ENCODE peak calls at places on chromosomes 16 and 17, in four cellular contexts. One of them, this sample, is unnamed.

GRCh38 chr17:77495575-77495974 is 354.8 kb downstream of the SEC14L1 start:
- DNase-seq in left lung: no peak
- DNase-seq in CD8-positive, alpha-beta T cell: no peak
- DNase-seq in thoracic aorta: no peak
- DNase-seq in this sample: peak; percentile 41

GRCh38 chr17:39677072-39677471 is 8.8 kb downstream of the PNMT start:
- DNase-seq in thoracic aorta: no peak
- DNase-seq in CD8-positive, alpha-beta T cell: no peak
- DNase-seq in left lung: no peak
- DNase-seq in this sample: no peak

GRCh38 chr17:42249681-42250446 is 26.3 kb downstream of the STAT5B start:
- DNase-seq in thoracic aorta: no peak
- DNase-seq in left lung: no peak
- DNase-seq in CD8-positive, alpha-beta T cell: peak; percentile 69
- DNase-seq in this sample: no peak

GRCh38 chr17:74860229-74860998 is 729 bp upstream of the GRIN2C start:
- DNase-seq in left lung: no peak
- DNase-seq in thoracic aorta: no peak
- DNase-seq in CD8-positive, alpha-beta T cell: no peak
- DNase-seq in this sample: no peak

GRCh38 chr17:76014925-76015261 is 12.2 kb downstream of the EVPL start:
- DNase-seq in CD8-positive, alpha-beta T cell: no peak
- DNase-seq in thoracic aorta: no peak
- DNase-seq in left lung: no peak
- DNase-seq in this sample: no peak

GRCh38 chr17:4599505-4600281 is 15.4 kb downstream of the SMTNL2 start:
- DNase-seq in left lung: peak; percentile 68
- DNase-seq in CD8-positive, alpha-beta T cell: no peak
- DNase-seq in thoracic aorta: no peak
- DNase-seq in this sample: no peak

GRCh38 chr17:72705905-72706395 is 386.5 kb downstream of the SLC39A11 start:
- DNase-seq in CD8-positive, alpha-beta T cell: no peak
- DNase-seq in left lung: no peak
- DNase-seq in thoracic aorta: no peak
- DNase-seq in this sample: no peak

GRCh38 chr16:23215435-23215834 is 32.9 kb downstream of the SCNN1G start:
- DNase-seq in left lung: no peak
- DNase-seq in CD8-positive, alpha-beta T cell: no peak
- DNase-seq in thoracic aorta: no peak
- DNase-seq in this sample: no peak

GRCh38 chr17:14294876-14295275 is 6.0 kb upstream of the HS3ST3B1 start:
- DNase-seq in left lung: no peak
- DNase-seq in CD8-positive, alpha-beta T cell: no peak
- DNase-seq in thoracic aorta: no peak
- DNase-seq in this sample: no peak

GRCh38 chr16:28981517-28981916 is 3.3 kb upstream of the LAT start:
- DNase-seq in thoracic aorta: no peak
- DNase-seq in left lung: no peak
- DNase-seq in CD8-positive, alpha-beta T cell: peak; percentile 29
- DNase-seq in this sample: no peak

GRCh38 chr16:67928561-67929364 is 2.9 kb downstream of the CTRL start:
- DNase-seq in left lung: peak; percentile 66
- DNase-seq in thoracic aorta: no peak
- DNase-seq in CD8-positive, alpha-beta T cell: peak; percentile 75
- DNase-seq in this sample: peak; percentile 69

GRCh38 chr16:54031107-54031760 is 255.4 kb downstream of the IRX3 start:
- DNase-seq in CD8-positive, alpha-beta T cell: no peak
- DNase-seq in thoracic aorta: no peak
- DNase-seq in left lung: no peak
- DNase-seq in this sample: no peak

GRCh38 chr16:80006175-80006895 is 405.8 kb upstream of the MAF start:
- DNase-seq in thoracic aorta: no peak
- DNase-seq in left lung: no peak
- DNase-seq in CD8-positive, alpha-beta T cell: peak; percentile 18
- DNase-seq in this sample: no peak

GRCh38 chr16:68444058-68444657 is 4.2 kb downstream of the SMPD3 start:
- DNase-seq in thoracic aorta: no peak
- DNase-seq in CD8-positive, alpha-beta T cell: no peak
- DNase-seq in left lung: no peak
- DNase-seq in this sample: no peak

GRCh38 chr17:77019955-77020379 is 120.8 kb upstream of the SEC14L1 start:
- DNase-seq in thoracic aorta: no peak
- DNase-seq in left lung: no peak
- DNase-seq in CD8-positive, alpha-beta T cell: no peak
- DNase-seq in this sample: no peak

GRCh38 chr17:42101513-42102292 is 3.4 kb upstream of the ZNF385C start:
- DNase-seq in thoracic aorta: peak; percentile 49
- DNase-seq in left lung: peak; percentile 64
- DNase-seq in CD8-positive, alpha-beta T cell: peak; percentile 60
- DNase-seq in this sample: no peak

GRCh38 chr17:52606590-52606989 is 448.1 kb upstream of the CA10 start:
- DNase-seq in left lung: no peak
- DNase-seq in thoracic aorta: no peak
- DNase-seq in CD8-positive, alpha-beta T cell: no peak
- DNase-seq in this sample: no peak

GRCh38 chr16:9259914-9260608 is 168.6 kb downstream of the HAPSTR1 start:
- DNase-seq in left lung: no peak
- DNase-seq in CD8-positive, alpha-beta T cell: no peak
- DNase-seq in thoracic aorta: no peak
- DNase-seq in this sample: no peak

GRCh38 chr17:19242323-19242722 is 5.2 kb downstream of the EPN2 start:
- DNase-seq in CD8-positive, alpha-beta T cell: no peak
- DNase-seq in thoracic aorta: no peak
- DNase-seq in left lung: no peak
- DNase-seq in this sample: no peak

GRCh38 chr16:59633996-59634579 is 900.0 kb upstream of the GOT2 start:
- DNase-seq in thoracic aorta: no peak
- DNase-seq in CD8-positive, alpha-beta T cell: no peak
- DNase-seq in left lung: no peak
- DNase-seq in this sample: no peak

GRCh38 chr17:8324132-8324531 is 14.1 kb downstream of the ARHGEF15 start:
- DNase-seq in thoracic aorta: no peak
- DNase-seq in left lung: no peak
- DNase-seq in CD8-positive, alpha-beta T cell: no peak
- DNase-seq in this sample: no peak

GRCh38 chr16:2232094-2232990 is 3.9 kb upstream of the DNASE1L2 start:
- DNase-seq in left lung: no peak
- DNase-seq in thoracic aorta: no peak
- DNase-seq in CD8-positive, alpha-beta T cell: no peak
- DNase-seq in this sample: no peak

GRCh38 chr17:81959362-81960129 is 1.4 kb downstream of the NOTUM start:
- DNase-seq in thoracic aorta: no peak
- DNase-seq in CD8-positive, alpha-beta T cell: peak; percentile 79
- DNase-seq in left lung: peak; percentile 66
- DNase-seq in this sample: peak; percentile 74

GRCh38 chr17:6558276-6558675 is 1.9 kb upstream of the PITPNM3 start:
- DNase-seq in CD8-positive, alpha-beta T cell: no peak
- DNase-seq in thoracic aorta: no peak
- DNase-seq in left lung: no peak
- DNase-seq in this sample: no peak

GRCh38 chr17:40510328-40510648 is 8.9 kb upstream of the TNS4 start:
- DNase-seq in CD8-positive, alpha-beta T cell: no peak
- DNase-seq in left lung: peak; percentile 30
- DNase-seq in thoracic aorta: no peak
- DNase-seq in this sample: peak; percentile 62

DNA sequence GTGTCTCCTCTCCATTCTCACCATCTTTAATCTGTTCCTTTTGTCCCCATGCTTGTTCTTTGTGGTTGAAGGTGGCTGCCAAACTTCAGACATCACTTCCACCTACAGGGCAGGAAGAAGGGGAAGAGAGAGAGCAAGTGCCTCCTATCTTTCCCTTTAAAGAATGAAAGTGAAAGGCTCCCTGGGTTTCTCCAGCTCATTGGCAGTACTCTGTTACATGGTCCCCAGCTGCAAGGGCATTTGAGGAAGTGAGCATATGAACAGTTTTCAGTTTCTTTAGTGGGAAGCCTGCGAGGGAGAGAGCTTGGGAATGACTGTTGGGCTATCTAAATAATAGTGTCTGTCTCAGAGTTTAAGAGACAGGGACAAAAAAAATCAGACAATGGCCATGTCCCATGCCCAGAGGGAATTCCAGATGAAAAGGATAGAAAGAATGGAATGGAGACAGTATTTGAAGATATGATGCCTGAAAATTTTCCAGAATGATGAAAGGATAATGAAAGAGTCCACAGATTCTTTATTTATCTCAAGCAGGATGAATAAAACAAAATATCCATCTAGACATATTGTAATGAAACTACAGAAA is 159.9 kb downstream of the LGALS9B start:
- DNase-seq in CD8-positive, alpha-beta T cell: no peak
- DNase-seq in thoracic aorta: no peak
- DNase-seq in left lung: no peak
- DNase-seq in this sample: no peak
- H3K9me3 ChIP-seq in CD8-positive, alpha-beta T cell: peaks cover 10% of the 10 kb centered on the region
- H3K9me3 ChIP-seq in thoracic aorta: peaks cover 14% of the 10 kb centered on the region
- H3K9me3 ChIP-seq in left lung: no peaks in the 10 kb centered on the region
- H3K9me3 ChIP-seq in this sample: peaks cover 16% of the 10 kb centered on the region

GRCh38 chr16:86739808-86740207 is 161.5 kb downstream of the FOXL1 start:
- DNase-seq in CD8-positive, alpha-beta T cell: no peak
- DNase-seq in thoracic aorta: no peak
- DNase-seq in left lung: no peak
- DNase-seq in this sample: no peak

GRCh38 chr16:86740298-86740697 is 161.9 kb downstream of the FOXL1 start:
- DNase-seq in left lung: no peak
- DNase-seq in thoracic aorta: no peak
- DNase-seq in CD8-positive, alpha-beta T cell: no peak
- DNase-seq in this sample: no peak

GRCh38 chr16:86737083-86737482 is 158.7 kb downstream of the FOXL1 start:
- DNase-seq in left lung: no peak
- DNase-seq in CD8-positive, alpha-beta T cell: no peak
- DNase-seq in thoracic aorta: no peak
- DNase-seq in this sample: no peak

GRCh38 chr16:86739178-86739577 is 160.8 kb downstream of the FOXL1 start:
- DNase-seq in left lung: no peak
- DNase-seq in CD8-positive, alpha-beta T cell: no peak
- DNase-seq in thoracic aorta: no peak
- DNase-seq in this sample: no peak

DNA sequence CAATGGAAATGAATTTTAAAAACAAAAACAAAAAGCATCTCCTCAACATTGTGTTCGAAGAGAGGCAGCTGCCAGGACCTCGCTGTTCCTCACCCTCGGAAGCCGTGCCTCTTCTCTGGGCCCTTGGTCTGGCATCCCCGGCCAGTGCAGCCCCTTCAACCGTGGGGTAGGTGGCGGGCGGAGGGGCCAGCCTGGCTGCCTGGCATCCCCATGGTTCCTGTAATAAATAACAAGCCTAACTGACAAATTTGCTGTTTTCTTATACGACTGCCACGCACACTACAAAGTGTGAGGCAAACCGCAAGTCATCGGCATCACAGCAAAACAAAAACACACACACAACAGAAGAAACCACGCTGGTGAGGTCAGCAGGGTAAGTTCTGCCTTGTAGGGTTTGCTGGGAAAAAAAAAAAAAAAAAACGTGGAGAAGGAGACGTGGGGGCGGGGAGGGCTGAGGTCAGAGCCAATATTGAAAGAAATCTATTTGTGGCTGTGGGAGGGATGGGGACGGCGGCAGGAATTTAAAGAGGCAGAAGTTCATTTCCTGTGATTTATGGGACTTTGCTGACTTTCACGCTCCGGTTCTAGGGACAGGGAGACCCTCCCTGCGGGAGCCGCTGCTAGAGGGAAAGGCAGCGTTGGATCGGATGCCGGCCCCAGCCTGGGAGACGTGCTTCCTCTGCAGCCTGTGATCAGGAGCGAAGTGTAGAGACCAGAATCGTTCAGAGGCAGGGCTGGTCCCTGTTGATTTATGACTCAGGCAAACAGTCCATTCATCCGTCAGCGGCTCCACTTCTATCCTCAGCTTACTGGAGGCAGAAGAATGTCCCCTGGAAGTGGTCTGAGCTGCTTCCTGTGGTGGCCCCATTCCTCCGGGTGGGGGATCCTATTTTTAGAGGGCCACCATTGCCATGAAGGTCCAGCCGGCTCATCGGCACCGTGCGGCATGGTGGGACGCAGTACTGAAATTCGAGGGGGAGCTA is 162.8 kb downstream of the FOXL1 start:
- DNase-seq in CD8-positive, alpha-beta T cell: no peak
- DNase-seq in thoracic aorta: peak; percentile 65
- DNase-seq in left lung: no peak
- DNase-seq in this sample: no peak
- H3K4me3 ChIP-seq in CD8-positive, alpha-beta T cell: no peak overlapping the region
- H3K4me3 ChIP-seq in thoracic aorta: peak overlapping the region; percentile 77
- H3K4me3 ChIP-seq in left lung: no peak overlapping the region
- H3K4me3 ChIP-seq in this sample: peak overlapping the region; percentile 23

DNA sequence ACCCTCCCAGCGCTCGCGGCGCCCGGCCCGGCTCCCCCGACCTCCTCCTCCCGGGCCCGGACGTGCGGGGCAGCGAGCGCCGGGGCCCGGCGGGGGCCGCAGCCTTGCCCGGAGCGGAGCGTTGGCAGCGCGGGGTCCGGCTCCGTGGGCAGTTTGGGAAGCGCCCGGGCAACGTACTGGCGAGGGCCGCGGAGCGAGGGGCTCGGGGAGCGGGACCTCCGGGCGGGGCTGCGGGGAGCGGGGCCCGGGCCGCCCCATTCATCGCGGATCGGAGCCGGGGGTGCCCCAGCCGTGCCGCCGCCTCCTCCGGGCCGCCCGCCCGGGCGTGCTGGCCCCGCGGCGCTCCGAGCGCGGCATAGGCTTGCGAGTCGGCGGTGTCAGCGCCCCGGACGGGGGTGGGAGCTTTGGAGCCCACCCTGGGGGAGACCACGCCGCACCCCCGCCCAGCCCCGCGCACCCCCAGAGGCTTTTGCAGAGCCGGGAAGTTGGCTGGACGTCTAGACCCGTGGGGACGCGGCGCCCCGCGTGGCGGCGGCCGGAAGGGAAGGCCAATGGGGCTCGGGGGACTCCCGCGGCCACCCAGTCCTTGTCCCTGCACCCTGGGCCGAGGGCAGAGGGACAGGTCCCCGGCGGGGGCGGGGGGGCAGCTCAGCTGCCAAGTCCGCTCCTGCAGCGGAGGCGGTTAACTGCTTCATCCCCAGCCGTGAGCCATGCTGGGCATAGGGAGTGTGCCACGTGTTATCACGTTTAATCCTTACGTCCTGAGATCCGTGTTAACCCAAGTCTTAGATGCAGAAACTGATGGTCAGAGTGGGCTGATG is 852 bp downstream of the ZNF469 start:
- DNase-seq in thoracic aorta: no peak
- DNase-seq in left lung: peak; percentile 38
- DNase-seq in CD8-positive, alpha-beta T cell: no peak
- DNase-seq in this sample: no peak
- TF ChIP-seq CTCF in thoracic aorta: peak; percentile 69
- TF ChIP-seq CTCF in left lung: peak; percentile 24
- TF ChIP-seq CTCF in CD8-positive, alpha-beta T cell: no peak
- TF ChIP-seq CTCF in this sample: peak; percentile 50

DNA sequence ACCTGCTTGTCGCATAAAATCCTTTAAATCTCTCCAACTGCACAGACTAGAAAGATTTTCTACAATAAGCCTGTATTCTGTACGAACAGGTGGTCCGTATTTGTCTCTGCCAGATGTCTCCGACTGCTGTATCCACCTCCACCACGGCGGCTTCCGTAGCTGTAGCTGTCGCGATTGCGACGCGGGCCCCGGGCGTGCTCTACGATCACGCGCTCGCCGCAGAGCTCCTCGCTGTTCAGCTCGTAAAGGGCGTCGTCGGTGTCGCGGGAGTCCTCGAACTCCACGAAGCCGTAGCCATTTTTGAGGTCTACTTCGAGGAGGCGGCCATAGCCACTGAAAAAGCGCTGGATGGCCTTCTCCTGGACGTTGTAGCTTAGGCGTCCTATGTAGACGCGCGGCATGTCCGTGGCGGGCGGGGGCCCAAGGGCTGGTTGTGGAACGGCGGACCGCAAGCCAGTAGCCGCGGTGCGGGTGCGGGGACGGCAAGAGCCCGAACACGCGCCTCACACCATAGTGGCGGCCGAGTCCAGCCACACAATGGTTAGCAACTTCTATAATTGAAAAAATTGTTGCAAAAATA is 36.1 kb downstream of the ZNF624 start:
- DNase-seq in thoracic aorta: no peak
- DNase-seq in CD8-positive, alpha-beta T cell: no peak
- DNase-seq in left lung: no peak
- DNase-seq in this sample: no peak
- H3K9me3 ChIP-seq in thoracic aorta: peaks cover 55% of the 10 kb centered on the region
- H3K9me3 ChIP-seq in CD8-positive, alpha-beta T cell: peaks cover 16% of the 10 kb centered on the region
- H3K9me3 ChIP-seq in left lung: peaks cover 4% of the 10 kb centered on the region
- H3K9me3 ChIP-seq in this sample: peaks cover 43% of the 10 kb centered on the region